ENCODE peak calls at places on chromosomes 13 and 19, in eight cellular contexts. One of them, this sample, is unnamed.

GRCh38 chr13:93249259-93249917 is 22.8 kb downstream of the GPC6 start:
- DNase-seq in Calu3: no peak
- DNase-seq in brain microvascular endothelial cell: peak; percentile 92
- DNase-seq in psoas muscle: no peak
- DNase-seq in GM10248: no peak
- DNase-seq in esophagus squamous epithelium: no peak
- DNase-seq in endothelial cell of umbilical vein: no peak
- DNase-seq in breast epithelium: no peak
- DNase-seq in this sample: no peak

GRCh38 chr13:111604087-111604486 is 283.6 kb downstream of the TEX29 start:
- DNase-seq in Calu3: no peak
- DNase-seq in brain microvascular endothelial cell: no peak
- DNase-seq in psoas muscle: no peak
- DNase-seq in GM10248: no peak
- DNase-seq in esophagus squamous epithelium: no peak
- DNase-seq in endothelial cell of umbilical vein: no peak
- DNase-seq in breast epithelium: no peak
- DNase-seq in this sample: no peak

GRCh38 chr19:47444388-47444821 is 25.1 kb upstream of the MEIS3 start:
- DNase-seq in Calu3: no peak
- DNase-seq in brain microvascular endothelial cell: no peak
- DNase-seq in psoas muscle: no peak
- DNase-seq in GM10248: no peak
- DNase-seq in esophagus squamous epithelium: no peak
- DNase-seq in endothelial cell of umbilical vein: no peak
- DNase-seq in breast epithelium: no peak
- DNase-seq in this sample: peak; percentile 38

GRCh38 chr19:48255376-48256303 is at the start of gene CARD8:
- DNase-seq in Calu3: peak; percentile 77
- DNase-seq in brain microvascular endothelial cell: peak; percentile 84
- DNase-seq in psoas muscle: peak; percentile 85
- DNase-seq in GM10248: peak; percentile 72
- DNase-seq in esophagus squamous epithelium: peak; percentile 27
- DNase-seq in endothelial cell of umbilical vein: peak; percentile 94
- DNase-seq in breast epithelium: peak; percentile 65
- DNase-seq in this sample: peak; percentile 89

GRCh38 chr13:99989376-99990044 is 7.9 kb downstream of the ZIC2 start:
- DNase-seq in Calu3: no peak
- DNase-seq in brain microvascular endothelial cell: no peak
- DNase-seq in psoas muscle: no peak
- DNase-seq in GM10248: no peak
- DNase-seq in esophagus squamous epithelium: no peak
- DNase-seq in endothelial cell of umbilical vein: no peak
- DNase-seq in breast epithelium: no peak
- DNase-seq in this sample: no peak

GRCh38 chr13:85132986-85133385 is 666.2 kb downstream of the SLITRK6 start:
- DNase-seq in Calu3: no peak
- DNase-seq in brain microvascular endothelial cell: no peak
- DNase-seq in psoas muscle: no peak
- DNase-seq in GM10248: no peak
- DNase-seq in esophagus squamous epithelium: no peak
- DNase-seq in endothelial cell of umbilical vein: no peak
- DNase-seq in breast epithelium: no peak
- DNase-seq in this sample: no peak

GRCh38 chr19:10402441-10403038 is 802 bp downstream of the CDC37 start:
- DNase-seq in Calu3: no peak
- DNase-seq in brain microvascular endothelial cell: no peak
- DNase-seq in psoas muscle: peak; percentile 64
- DNase-seq in GM10248: no peak
- DNase-seq in esophagus squamous epithelium: no peak
- DNase-seq in endothelial cell of umbilical vein: peak; percentile 65
- DNase-seq in breast epithelium: no peak
- DNase-seq in this sample: no peak

GRCh38 chr19:39356073-39356472 is 13.9 kb downstream of the SAMD4B start:
- DNase-seq in Calu3: no peak
- DNase-seq in brain microvascular endothelial cell: no peak
- DNase-seq in psoas muscle: no peak
- DNase-seq in GM10248: no peak
- DNase-seq in esophagus squamous epithelium: no peak
- DNase-seq in endothelial cell of umbilical vein: no peak
- DNase-seq in breast epithelium: no peak
- DNase-seq in this sample: no peak

GRCh38 chr19:7982103-7982502 is 23.3 kb downstream of the ELAVL1 start:
- DNase-seq in Calu3: no peak
- DNase-seq in brain microvascular endothelial cell: no peak
- DNase-seq in psoas muscle: peak; percentile 40
- DNase-seq in GM10248: no peak
- DNase-seq in esophagus squamous epithelium: no peak
- DNase-seq in endothelial cell of umbilical vein: no peak
- DNase-seq in breast epithelium: no peak
- DNase-seq in this sample: no peak

GRCh38 chr19:57171551-57172081 is 4.3 kb upstream of the DUXA start:
- DNase-seq in Calu3: no peak
- DNase-seq in brain microvascular endothelial cell: peak; percentile 28
- DNase-seq in psoas muscle: no peak
- DNase-seq in GM10248: peak; percentile 65
- DNase-seq in esophagus squamous epithelium: no peak
- DNase-seq in endothelial cell of umbilical vein: no peak
- DNase-seq in breast epithelium: peak; percentile 34
- DNase-seq in this sample: peak; percentile 48

GRCh38 chr19:49097453-49098288 is 12.4 kb downstream of the SNRNP70 start:
- DNase-seq in Calu3: peak; percentile 85
- DNase-seq in brain microvascular endothelial cell: peak; percentile 60
- DNase-seq in psoas muscle: peak; percentile 84
- DNase-seq in GM10248: peak; percentile 82
- DNase-seq in esophagus squamous epithelium: no peak
- DNase-seq in endothelial cell of umbilical vein: peak; percentile 74
- DNase-seq in breast epithelium: peak; percentile 78
- DNase-seq in this sample: peak; percentile 81

GRCh38 chr19:13054605-13055212 is 47.9 kb downstream of the LYL1 start:
- DNase-seq in Calu3: no peak
- DNase-seq in brain microvascular endothelial cell: no peak
- DNase-seq in psoas muscle: no peak
- DNase-seq in GM10248: no peak
- DNase-seq in esophagus squamous epithelium: no peak
- DNase-seq in endothelial cell of umbilical vein: no peak
- DNase-seq in breast epithelium: no peak
- DNase-seq in this sample: no peak

GRCh38 chr19:50460161-50460765 is 16.0 kb upstream of the EMC10 start:
- DNase-seq in Calu3: peak; percentile 23
- DNase-seq in brain microvascular endothelial cell: peak; percentile 19
- DNase-seq in psoas muscle: no peak
- DNase-seq in GM10248: peak; percentile 87
- DNase-seq in esophagus squamous epithelium: no peak
- DNase-seq in endothelial cell of umbilical vein: no peak
- DNase-seq in breast epithelium: no peak
- DNase-seq in this sample: peak; percentile 45

GRCh38 chr13:33999830-34000605 is 182.1 kb downstream of the RFC3 start:
- DNase-seq in Calu3: no peak
- DNase-seq in brain microvascular endothelial cell: no peak
- DNase-seq in psoas muscle: no peak
- DNase-seq in GM10248: no peak
- DNase-seq in esophagus squamous epithelium: no peak
- DNase-seq in endothelial cell of umbilical vein: no peak
- DNase-seq in breast epithelium: no peak
- DNase-seq in this sample: no peak

GRCh38 chr13:97264663-97265062 is 42.5 kb downstream of the MBNL2 start:
- DNase-seq in Calu3: no peak
- DNase-seq in brain microvascular endothelial cell: no peak
- DNase-seq in psoas muscle: no peak
- DNase-seq in GM10248: no peak
- DNase-seq in esophagus squamous epithelium: no peak
- DNase-seq in endothelial cell of umbilical vein: no peak
- DNase-seq in breast epithelium: no peak
- DNase-seq in this sample: no peak

GRCh38 chr13:102267191-102267590 is 134.7 kb downstream of the FGF14 start:
- DNase-seq in Calu3: no peak
- DNase-seq in brain microvascular endothelial cell: no peak
- DNase-seq in psoas muscle: no peak
- DNase-seq in GM10248: no peak
- DNase-seq in esophagus squamous epithelium: no peak
- DNase-seq in endothelial cell of umbilical vein: no peak
- DNase-seq in breast epithelium: no peak
- DNase-seq in this sample: no peak

GRCh38 chr19:19822148-19822429 is 539 bp upstream of the ZNF506 start:
- DNase-seq in Calu3: no peak
- DNase-seq in brain microvascular endothelial cell: no peak
- DNase-seq in psoas muscle: no peak
- DNase-seq in GM10248: no peak
- DNase-seq in esophagus squamous epithelium: no peak
- DNase-seq in endothelial cell of umbilical vein: no peak
- DNase-seq in breast epithelium: no peak
- DNase-seq in this sample: peak; percentile 32

GRCh38 chr13:94996445-94996844 is 284.1 kb upstream of the SOX21 start:
- DNase-seq in Calu3: no peak
- DNase-seq in brain microvascular endothelial cell: no peak
- DNase-seq in psoas muscle: no peak
- DNase-seq in GM10248: no peak
- DNase-seq in esophagus squamous epithelium: no peak
- DNase-seq in endothelial cell of umbilical vein: no peak
- DNase-seq in breast epithelium: no peak
- DNase-seq in this sample: no peak

GRCh38 chr13:100234524-100235136 is 145.7 kb downstream of the PCCA start:
- DNase-seq in Calu3: no peak
- DNase-seq in brain microvascular endothelial cell: peak; percentile 38
- DNase-seq in psoas muscle: no peak
- DNase-seq in GM10248: no peak
- DNase-seq in esophagus squamous epithelium: no peak
- DNase-seq in endothelial cell of umbilical vein: no peak
- DNase-seq in breast epithelium: no peak
- DNase-seq in this sample: no peak

GRCh38 chr19:8449830-8450229 is 5.1 kb downstream of the HNRNPM start:
- DNase-seq in Calu3: no peak
- DNase-seq in brain microvascular endothelial cell: no peak
- DNase-seq in psoas muscle: no peak
- DNase-seq in GM10248: no peak
- DNase-seq in esophagus squamous epithelium: no peak
- DNase-seq in endothelial cell of umbilical vein: no peak
- DNase-seq in breast epithelium: peak; percentile 40
- DNase-seq in this sample: no peak

GRCh38 chr19:46963093-46963734 is 56.4 kb upstream of the NPAS1 start:
- DNase-seq in Calu3: no peak
- DNase-seq in brain microvascular endothelial cell: peak; percentile 96
- DNase-seq in psoas muscle: no peak
- DNase-seq in GM10248: no peak
- DNase-seq in esophagus squamous epithelium: no peak
- DNase-seq in endothelial cell of umbilical vein: peak; percentile 46
- DNase-seq in breast epithelium: no peak
- DNase-seq in this sample: peak; percentile 54

GRCh38 chr13:41075034-41075433 is 13.7 kb downstream of the WBP4 start:
- DNase-seq in Calu3: no peak
- DNase-seq in brain microvascular endothelial cell: no peak
- DNase-seq in psoas muscle: peak; percentile 37
- DNase-seq in GM10248: peak; percentile 35
- DNase-seq in esophagus squamous epithelium: no peak
- DNase-seq in endothelial cell of umbilical vein: peak; percentile 51
- DNase-seq in breast epithelium: no peak
- DNase-seq in this sample: peak; percentile 40
- TF ChIP-seq CTCF in Calu3: no peak
- TF ChIP-seq CTCF in brain microvascular endothelial cell: peak; percentile 62
- TF ChIP-seq CTCF in psoas muscle: peak; percentile 43
- TF ChIP-seq CTCF in GM10248: peak; percentile 43
- TF ChIP-seq CTCF in esophagus squamous epithelium: peak; percentile 48
- TF ChIP-seq CTCF in endothelial cell of umbilical vein: peak; percentile 33
- TF ChIP-seq CTCF in breast epithelium: no peak
- TF ChIP-seq CTCF in this sample: peak; percentile 54

GRCh38 chr13:35836476-35836875 is 294.7 kb downstream of the DCLK1 start:
- DNase-seq in Calu3: no peak
- DNase-seq in brain microvascular endothelial cell: no peak
- DNase-seq in psoas muscle: no peak
- DNase-seq in GM10248: no peak
- DNase-seq in esophagus squamous epithelium: no peak
- DNase-seq in endothelial cell of umbilical vein: no peak
- DNase-seq in breast epithelium: no peak
- DNase-seq in this sample: no peak

GRCh38 chr13:35838356-35838755 is 292.8 kb downstream of the DCLK1 start:
- DNase-seq in Calu3: no peak
- DNase-seq in brain microvascular endothelial cell: peak; percentile 51
- DNase-seq in psoas muscle: no peak
- DNase-seq in GM10248: no peak
- DNase-seq in esophagus squamous epithelium: no peak
- DNase-seq in endothelial cell of umbilical vein: peak; percentile 89
- DNase-seq in breast epithelium: no peak
- DNase-seq in this sample: no peak

GRCh38 chr13:35839746-35840273 is 291.4 kb downstream of the DCLK1 start:
- DNase-seq in Calu3: no peak
- DNase-seq in brain microvascular endothelial cell: no peak
- DNase-seq in psoas muscle: no peak
- DNase-seq in GM10248: no peak
- DNase-seq in esophagus squamous epithelium: no peak
- DNase-seq in endothelial cell of umbilical vein: peak; percentile 38
- DNase-seq in breast epithelium: no peak
- DNase-seq in this sample: no peak

DNA sequence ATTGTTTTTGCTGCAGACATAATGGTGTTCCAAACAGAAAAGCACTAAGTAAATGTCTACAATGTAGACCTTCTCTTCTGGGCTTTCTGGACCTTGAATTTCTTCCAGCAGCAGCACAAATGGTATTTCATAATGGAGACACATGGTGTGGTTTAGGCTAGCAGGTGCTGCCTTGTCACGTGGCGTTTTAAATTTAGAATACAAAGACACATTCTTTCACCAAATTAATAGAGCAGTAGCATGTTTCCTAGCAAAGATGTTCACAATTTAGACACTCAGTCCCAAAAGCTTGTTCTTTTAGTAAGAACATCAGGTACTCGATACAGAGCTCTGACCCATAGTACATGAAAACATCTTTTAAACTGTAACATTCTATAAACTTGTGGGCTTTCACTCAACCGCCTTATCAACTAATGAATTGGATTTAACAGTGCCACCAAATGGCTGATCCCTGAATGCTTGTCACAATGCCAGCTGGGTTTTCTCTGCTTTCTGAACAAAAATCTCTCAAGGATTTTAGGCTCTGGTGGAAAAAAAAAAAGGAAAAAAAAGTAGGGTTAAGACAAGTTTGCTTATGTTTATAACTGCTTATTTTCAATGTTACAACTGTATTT is 290.1 kb downstream of the DCLK1 start:
- DNase-seq in Calu3: no peak
- DNase-seq in brain microvascular endothelial cell: no peak
- DNase-seq in psoas muscle: no peak
- DNase-seq in GM10248: no peak
- DNase-seq in esophagus squamous epithelium: no peak
- DNase-seq in endothelial cell of umbilical vein: no peak
- DNase-seq in breast epithelium: peak; percentile 22
- DNase-seq in this sample: no peak
- TF ChIP-seq CTCF in Calu3: no peak
- TF ChIP-seq CTCF in brain microvascular endothelial cell: no peak
- TF ChIP-seq CTCF in psoas muscle: no peak
- TF ChIP-seq CTCF in GM10248: no peak
- TF ChIP-seq CTCF in esophagus squamous epithelium: no peak
- TF ChIP-seq CTCF in endothelial cell of umbilical vein: no peak
- TF ChIP-seq CTCF in breast epithelium: no peak
- TF ChIP-seq CTCF in this sample: no peak

GRCh38 chr19:54517483-54517882 is 14.9 kb downstream of the LAIR2 start:
- DNase-seq in Calu3: peak; percentile 80
- DNase-seq in brain microvascular endothelial cell: peak; percentile 33
- DNase-seq in psoas muscle: no peak
- DNase-seq in GM10248: peak; percentile 65
- DNase-seq in esophagus squamous epithelium: no peak
- DNase-seq in endothelial cell of umbilical vein: peak; percentile 52
- DNase-seq in breast epithelium: peak; percentile 19
- DNase-seq in this sample: peak; percentile 74
- TF ChIP-seq CTCF in Calu3: no peak
- TF ChIP-seq CTCF in brain microvascular endothelial cell: no peak
- TF ChIP-seq CTCF in psoas muscle: no peak
- TF ChIP-seq CTCF in GM10248: no peak
- TF ChIP-seq CTCF in esophagus squamous epithelium: no peak
- TF ChIP-seq CTCF in endothelial cell of umbilical vein: no peak
- TF ChIP-seq CTCF in breast epithelium: no peak
- TF ChIP-seq CTCF in this sample: no peak

GRCh38 chr19:11551603-11552235 is 7.3 kb downstream of the ELOF1 start:
- DNase-seq in Calu3: peak; percentile 9
- DNase-seq in brain microvascular endothelial cell: no peak
- DNase-seq in psoas muscle: no peak
- DNase-seq in GM10248: peak; percentile 29
- DNase-seq in esophagus squamous epithelium: no peak
- DNase-seq in endothelial cell of umbilical vein: no peak
- DNase-seq in breast epithelium: peak; percentile 64
- DNase-seq in this sample: peak; percentile 39
- TF ChIP-seq CTCF in Calu3: no peak
- TF ChIP-seq CTCF in brain microvascular endothelial cell: peak; percentile 67
- TF ChIP-seq CTCF in psoas muscle: peak; percentile 15
- TF ChIP-seq CTCF in GM10248: peak; percentile 33
- TF ChIP-seq CTCF in esophagus squamous epithelium: no peak
- TF ChIP-seq CTCF in endothelial cell of umbilical vein: peak; percentile 28
- TF ChIP-seq CTCF in breast epithelium: no peak
- TF ChIP-seq CTCF in this sample: peak; percentile 38

This sample was measured in activated CD8-positive, alpha-beta T cell treated with anti-CD3 and anti-CD28 coated beads for 36 hours.